ENCODE peak calls at places on chromosomes 13 and 19, in four cellular contexts. T is coronary artery; D is activated CD4-positive, alpha-beta T cell treated with anti-CD3 and anti-CD28 coated beads, Interleukin-2, amount 50 U/mL, for 24 hours; N is COLO829. G is an unnamed sample.
A peak's percentile ranks its signal among the peaks of the same experiment; 100 is the strongest.

GRCh38 chr13:51148952-51149573 is 38.0 kb upstream of the C13orf42 start:
- DNase-seq in T (no peak), D (no peak), N (peak; percentile 17), G (peak; percentile 72)

GRCh38 chr13:32905864-32906180 is 110.4 kb upstream of the KL start:
- DNase-seq in T (no peak), D (no peak), N (no peak), G (no peak)

GRCh38 chr13:30861163-30861562 is 44.9 kb upstream of the MEDAG start:
- DNase-seq in T (no peak), D (no peak), N (no peak), G (no peak)

GRCh38 chr13:99973163-99973785 is 1.7 kb upstream of the ZIC5 start:
- DNase-seq in T (no peak), D (no peak), N (no peak), G (no peak)

GRCh38 chr19:49224856-49225255 is 67.3 kb downstream of the TRPM4 start:
- DNase-seq in T (no peak), D (no peak), N (peak; percentile 77), G (peak; percentile 74)

GRCh38 chr19:558770-559439 is 13.5 kb upstream of the BSG start:
- DNase-seq in T (no peak), D (no peak), N (no peak), G (no peak)

GRCh38 chr13:58804832-58805231 is 1173.3 kb downstream of the PCDH17 start:
- DNase-seq in T (no peak), D (no peak), N (no peak), G (no peak)

GRCh38 chr13:108437496-108437895 is 168.0 kb downstream of the TNFSF13B start:
- DNase-seq in T (no peak), D (no peak), N (no peak), G (no peak)

GRCh38 chr19:2509096-2509495 is 33.2 kb downstream of the GADD45B start:
- DNase-seq in T (no peak), D (no peak), N (no peak), G (no peak)

GRCh38 chr19:51329411-51329810 is 12.5 kb downstream of the VSIG10L start:
- DNase-seq in T (no peak), D (no peak), N (no peak), G (no peak)

GRCh38 chr19:45368127-45368526 is 2.2 kb downstream of the ERCC2 start:
- DNase-seq in T (no peak), D (no peak), N (no peak), G (no peak)

GRCh38 chr19:32650671-32651070 is 24.3 kb downstream of the ANKRD27 start:
- DNase-seq in T (no peak), D (no peak), N (no peak), G (no peak)

GRCh38 chr19:1324792-1325567 is 39.3 kb downstream of the EFNA2 start:
- DNase-seq in T (peak; percentile 82), D (no peak), N (no peak), G (no peak)